ENCODE peak calls at places on chromosomes 12 and 14, in five cellular contexts. W, K, C, J and L are unnamed samples.

GRCh38 chr12:50934981-50935807 is 17.1 kb upstream of the HIGD1C start:
- DNase-seq in W (no peak), K (no peak), C (no peak), J (no peak), L (no peak)

GRCh38 chr14:96901227-96901626 is 104.0 kb downstream of the VRK1 start:
- DNase-seq in W (no peak), K (no peak), C (no peak), J (no peak), L (no peak)

GRCh38 chr14:102863381-102863780 is 59.1 kb upstream of the AMN start:
- DNase-seq in W (no peak), K (no peak), C (no peak), J (no peak), L (no peak)

GRCh38 chr12:105740337-105740736 is 398.4 kb downstream of the NUAK1 start:
- DNase-seq in W (no peak), K (no peak), C (no peak), J (peak), L (no peak)

GRCh38 chr12:89873745-89874144 is 165.1 kb upstream of the ATP2B1 start:
- DNase-seq in W (no peak), K (no peak), C (no peak), J (no peak), L (no peak)

GRCh38 chr14:99274346-99275221 is 2.6 kb upstream of the BCL11B start:
- DNase-seq in W (no peak), K (peak), C (peak), J (peak), L (no peak)

GRCh38 chr12:32568241-32568640 is 110.9 kb upstream of the DNM1L start:
- DNase-seq in W (no peak), K (no peak), C (peak), J (no peak), L (no peak)

GRCh38 chr14:68782091-68782981 is 10.5 kb downstream of the ZFP36L1 start:
- DNase-seq in W (no peak), K (no peak), C (no peak), J (no peak), L (no peak)

GRCh38 chr14:72617391-72618011 is 276.4 kb downstream of the DPF3 start:
- DNase-seq in W (no peak), K (no peak), C (no peak), J (peak), L (peak)

GRCh38 chr12:126067930-126068329 is 1002.7 kb downstream of the AACS start:
- DNase-seq in W (no peak), K (no peak), C (no peak), J (no peak), L (no peak)

GRCh38 chr12:114655934-114656697 is 27.9 kb downstream of the TBX3 start:
- DNase-seq in W (no peak), K (no peak), C (no peak), J (no peak), L (no peak)